ENCODE peak calls at places on chromosome 20, in five cellular contexts. N is HepG2, M is spleen, Z is GM23338, Y is breast epithelium. S is an unnamed sample.

GRCh38 chr20:3760980-3761379 is 6.6 kb downstream of the ADISSP start:
- DNase-seq in N (no peak), Z (no peak), Y (no peak), M (no peak), S (no peak)

GRCh38 chr20:11222243-11222642 is 548.4 kb upstream of the JAG1 start:
- DNase-seq in Y (no peak), M (no peak), Z (no peak), N (no peak), S (no peak)

GRCh38 chr20:11207749-11208502 is 534.1 kb upstream of the JAG1 start:
- DNase-seq in Y (no peak), M (no peak), Z (no peak), N (peak; percentile 76), S (peak; percentile 53)

GRCh38 chr20:62709537-62709905 is 885 bp downstream of the NTSR1 start:
- DNase-seq in Y (no peak), Z (no peak), N (no peak), M (no peak), S (no peak)

GRCh38 chr20:12036142-12036541 is 118.4 kb downstream of the BTBD3 start:
- DNase-seq in N (no peak), Z (no peak), Y (no peak), M (no peak), S (no peak)

GRCh38 chr20:62030834-62031434 is 34.7 kb downstream of the TAF4 start:
- DNase-seq in N (peak; percentile 51), Z (no peak), Y (no peak), M (no peak), S (no peak)

GRCh38 chr20:22004946-22005345 is 299.5 kb downstream of the PAX1 start:
- DNase-seq in Z (no peak), Y (no peak), M (no peak), N (no peak), S (no peak)

GRCh38 chr20:10469599-10469998 is 34.5 kb downstream of the SLX4IP start:
- DNase-seq in Z (peak; percentile 88), N (peak; percentile 77), M (no peak), Y (no peak), S (peak; percentile 82)

GRCh38 chr20:20604907-20605306 is 107.5 kb downstream of the RALGAPA2 start:
- DNase-seq in M (no peak), Z (no peak), Y (no peak), N (no peak), S (no peak)

GRCh38 chr20:11880694-11881093 is 37.0 kb upstream of the BTBD3 start:
- DNase-seq in Y (no peak), Z (no peak), N (peak; percentile 24), M (no peak), S (no peak)

GRCh38 chr20:58552366-58552934 is 37.3 kb upstream of the APCDD1L start:
- DNase-seq in M (no peak), Z (no peak), N (no peak), Y (peak; percentile 12), S (no peak)

GRCh38 chr20:62389601-62390087 is 2.7 kb downstream of the RPS21 start:
- DNase-seq in Y (no peak), Z (no peak), M (no peak), N (no peak), S (no peak)

GRCh38 chr20:38060536-38060935 is 27.0 kb downstream of the RPRD1B start:
- DNase-seq in Y (no peak), Z (no peak), N (no peak), M (no peak), S (no peak)

GRCh38 chr20:343107-343506 is 3.8 kb upstream of the NRSN2 start:
- DNase-seq in Y (no peak), M (no peak), Z (no peak), N (no peak), S (no peak)

GRCh38 chr20:48205786-48206185 is 420.5 kb upstream of the SULF2 start:
- DNase-seq in N (no peak), M (no peak), Y (no peak), Z (no peak), S (no peak)

DNA sequence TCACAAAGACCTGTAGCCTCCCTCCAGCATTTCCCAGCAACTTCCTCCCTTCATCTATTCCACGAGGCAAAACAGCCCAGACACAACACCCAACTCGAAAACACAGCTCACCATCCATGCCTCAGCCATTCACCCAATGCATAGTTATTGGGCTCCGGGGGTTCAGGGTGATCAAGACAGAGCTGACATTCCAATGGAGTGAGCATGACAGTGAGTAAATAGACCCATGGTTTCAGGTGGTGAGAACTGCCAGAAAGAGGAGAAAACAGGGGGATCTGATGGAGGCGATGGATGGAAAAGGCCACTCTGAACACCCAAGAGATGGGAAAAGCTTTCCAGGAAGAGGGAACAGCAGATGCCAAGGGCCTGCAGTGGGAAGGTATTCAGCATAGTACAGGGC is 5.9 kb downstream of the CASS4 start:
- DNase-seq in N (peak; percentile 53), M (no peak), Y (no peak), Z (no peak), S (no peak)
- H3K36me3 ChIP-seq in N (no peaks in the 10 kb centered on the region), M (no peaks in the 10 kb centered on the region), Y (no peaks in the 10 kb centered on the region), Z (no peaks in the 10 kb centered on the region), S (no peaks in the 10 kb centered on the region)

DNA sequence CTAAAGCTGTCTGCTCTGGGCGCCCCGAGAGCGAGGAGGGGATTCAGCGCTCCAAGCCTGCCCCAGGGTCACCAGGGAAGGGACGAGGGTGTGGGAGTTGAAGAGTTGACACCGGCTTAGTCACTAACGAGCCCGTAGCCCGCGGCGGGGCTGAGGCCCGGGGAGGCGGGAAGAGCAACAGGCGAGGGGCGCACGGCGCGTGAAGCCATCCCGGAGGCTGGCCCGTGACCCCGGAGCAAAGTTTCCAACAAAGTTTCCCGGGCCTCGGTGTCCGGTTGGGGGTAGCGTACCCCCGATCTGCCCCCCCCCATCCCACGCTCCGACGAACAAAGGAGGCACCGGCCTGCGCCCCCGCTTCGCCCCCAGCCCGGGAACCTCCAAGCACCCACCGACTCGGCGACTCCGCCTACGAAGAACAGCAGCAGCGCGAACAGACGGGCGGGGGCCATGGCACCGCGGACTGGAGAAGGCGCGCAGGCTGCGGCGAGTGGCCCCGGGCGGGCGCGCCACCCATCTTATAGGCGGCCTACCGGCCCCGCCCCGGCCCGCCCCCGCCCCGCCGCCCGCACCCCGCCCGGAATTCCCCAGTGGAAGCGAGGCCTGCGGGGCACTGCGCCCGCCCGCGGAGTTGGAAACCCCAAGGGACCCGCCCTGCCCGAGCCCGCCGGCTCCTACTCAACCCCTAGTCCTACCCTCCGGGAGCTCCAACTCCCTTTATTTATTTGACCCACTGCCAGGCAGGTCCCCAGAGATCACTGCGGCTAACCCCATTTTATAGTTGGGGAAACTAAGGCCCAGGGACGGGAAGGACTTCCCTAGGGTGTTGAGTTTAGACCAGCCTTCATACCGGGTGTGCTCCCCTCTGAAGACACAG is at the start of gene SDC4:
- DNase-seq in N (no peak), M (peak; percentile 83), Y (peak; percentile 82), Z (peak; percentile 69), S (no peak)
- TF ChIP-seq POLR2AphosphoS5 in N (peak; percentile 97), M (peak; percentile 93), Y (peak; percentile 99), Z (peak; percentile 96), S (peak; percentile 97)

GRCh38 chr20:50903353-50904051 is 27.7 kb downstream of the ADNP start:
- DNase-seq in Z (no peak), Y (no peak), M (no peak), N (no peak), S (no peak)
- H3K36me3 ChIP-seq in Z (peaks cover 22% of the 10 kb centered on the region), Y (no peaks in the 10 kb centered on the region), M (peaks cover 22% of the 10 kb centered on the region), N (peaks cover 65% of the 10 kb centered on the region), S (peaks cover 75% of the 10 kb centered on the region)

GRCh38 chr20:51445591-51445990 is 96.9 kb downstream of the NFATC2 start:
- DNase-seq in N (no peak), Y (no peak), Z (no peak), M (peak; percentile 14), S (no peak)

GRCh38 chr20:51447765-51448148 is 94.8 kb downstream of the NFATC2 start:
- DNase-seq in M (peak; percentile 14), Z (no peak), N (no peak), Y (no peak), S (no peak)

GRCh38 chr20:51446656-51447055 is 95.9 kb downstream of the NFATC2 start:
- DNase-seq in Y (no peak), M (peak; percentile 60), N (peak; percentile 82), Z (no peak), S (no peak)

GRCh38 chr20:51446230-51446629 is 96.3 kb downstream of the NFATC2 start:
- DNase-seq in Z (no peak), M (peak; percentile 20), N (no peak), Y (no peak), S (no peak)

GRCh38 chr20:51447097-51447764 is 95.3 kb downstream of the NFATC2 start:
- DNase-seq in M (peak; percentile 40), N (peak; percentile 49), Z (peak; percentile 23), Y (peak; percentile 74), S (no peak)
- TF ChIP-seq POLR2AphosphoS5 in M (peak; percentile 24), N (no peak), Z (no peak), Y (peak; percentile 41), S (no peak)

GRCh38 chr20:49951160-49951559 is 15.0 kb downstream of the RNF114 start:
- DNase-seq in N (no peak), Y (no peak), Z (no peak), M (no peak), S (no peak)
- H3K36me3 ChIP-seq in N (peaks cover 81% of the 10 kb centered on the region), Y (peaks cover 7% of the 10 kb centered on the region), Z (peaks cover 37% of the 10 kb centered on the region), M (peaks cover 96% of the 10 kb centered on the region), S (peaks cover 80% of the 10 kb centered on the region)

GRCh38 chr20:57394087-57395082 is 3.2 kb downstream of the RBM38 start:
- DNase-seq in Y (no peak), M (peak; percentile 78), N (no peak), Z (no peak), S (no peak)

GRCh38 chr20:57392130-57392445 is 892 bp downstream of the RBM38 start:
- DNase-seq in N (no peak), Z (no peak), Y (no peak), M (no peak), S (peak; percentile 18)

GRCh38 chr20:57393321-57394086 is 2.3 kb downstream of the RBM38 start:
- DNase-seq in Z (no peak), M (peak; percentile 72), Y (no peak), N (no peak), S (no peak)

GRCh38 chr20:57391439-57392129 is 388 bp downstream of the RBM38 start:
- DNase-seq in Y (no peak), Z (peak; percentile 33), N (no peak), M (peak; percentile 92), S (no peak)

GRCh38 chr20:57392512-57393271 is 1.5 kb downstream of the RBM38 start:
- DNase-seq in Y (no peak), N (no peak), Z (no peak), M (peak; percentile 96), S (no peak)
- TF ChIP-seq POLR2AphosphoS5 in Y (no peak), N (no peak), Z (no peak), M (peak; percentile 96), S (no peak)

S was measured in SK-N-MC.